ENCODE peak calls at places on chromosomes 5 and 9, in four cellular contexts. X, P, A and F are unnamed samples.

GRCh38 chr9:127919253-127919815 is 2.5 kb upstream of the ST6GALNAC4 start:
- DNase-seq in X (peak), P (peak), A (peak), F (no peak)

GRCh38 chr5:176743136-176743827 is 67.1 kb upstream of the UNC5A start:
- DNase-seq in X (peak), P (peak), A (no peak), F (peak)

GRCh38 chr5:96716716-96717115 is 54.5 kb downstream of the CAST start:
- DNase-seq in X (no peak), P (no peak), A (no peak), F (no peak)

GRCh38 chr5:149776376-149777305 is 46.5 kb downstream of the PPARGC1B start:
- DNase-seq in X (no peak), P (no peak), A (peak), F (no peak)

GRCh38 chr5:131639148-131639547 is 4.1 kb upstream of the RAPGEF6 start:
- DNase-seq in X (no peak), P (no peak), A (no peak), F (no peak)

GRCh38 chr5:1792842-1793266 is 6.8 kb downstream of the MRPL36 start:
- DNase-seq in X (peak), P (peak), A (peak), F (no peak)

GRCh38 chr5:16866795-16867584 is 69.1 kb downstream of the MYO10 start:
- DNase-seq in X (no peak), P (no peak), A (no peak), F (peak)

GRCh38 chr5:83306572-83307241 is 164.8 kb upstream of the VCAN start:
- DNase-seq in X (no peak), P (peak), A (peak), F (no peak)

GRCh38 chr5:150568663-150569062 is 60.7 kb downstream of the NDST1 start:
- DNase-seq in X (no peak), P (no peak), A (no peak), F (no peak)